ENCODE peak calls at places on chromosomes 12 and 14, in four cellular contexts. One of them, this sample, is unnamed.

GRCh38 chr12:12474471-12474928 is 88.2 kb downstream of the DUSP16 start:
- DNase-seq in HepG2: no peak
- DNase-seq in WTC11: no peak
- DNase-seq in K562: peak; percentile 8
- DNase-seq in this sample: no peak

GRCh38 chr14:77212933-77213656 is 31.5 kb downstream of the TMEM63C start:
- DNase-seq in HepG2: peak; percentile 13
- DNase-seq in WTC11: peak; percentile 87
- DNase-seq in K562: peak; percentile 51
- DNase-seq in this sample: peak; percentile 82

GRCh38 chr12:52659395-52659794 is 7.4 kb upstream of the KRT2 start:
- DNase-seq in HepG2: no peak
- DNase-seq in WTC11: no peak
- DNase-seq in K562: no peak
- DNase-seq in this sample: no peak

GRCh38 chr12:72273499-72273837 is 1.3 kb downstream of the TRHDE start:
- DNase-seq in HepG2: no peak
- DNase-seq in WTC11: peak; percentile 14
- DNase-seq in K562: no peak
- DNase-seq in this sample: no peak

GRCh38 chr12:9750276-9751203 is 10.2 kb downstream of the CD69 start:
- DNase-seq in HepG2: peak; percentile 47
- DNase-seq in WTC11: no peak
- DNase-seq in K562: peak; percentile 66
- DNase-seq in this sample: peak; percentile 67

GRCh38 chr14:21078726-21079125 is 8.6 kb downstream of the ARHGEF40 start:
- DNase-seq in HepG2: no peak
- DNase-seq in WTC11: no peak
- DNase-seq in K562: no peak
- DNase-seq in this sample: no peak

GRCh38 chr14:77615231-77616132 is 955 bp downstream of the SPTLC2 start:
- DNase-seq in HepG2: no peak
- DNase-seq in WTC11: no peak
- DNase-seq in K562: peak; percentile 7
- DNase-seq in this sample: peak; percentile 43

GRCh38 chr14:96920023-96920422 is 122.8 kb downstream of the VRK1 start:
- DNase-seq in HepG2: no peak
- DNase-seq in WTC11: no peak
- DNase-seq in K562: no peak
- DNase-seq in this sample: no peak

GRCh38 chr12:3421599-3421998 is 69.4 kb upstream of the PRMT8 start:
- DNase-seq in HepG2: no peak
- DNase-seq in WTC11: no peak
- DNase-seq in K562: no peak
- DNase-seq in this sample: no peak

GRCh38 chr12:49959570-49960473 is 1.9 kb upstream of the AQP5 start:
- DNase-seq in HepG2: no peak
- DNase-seq in WTC11: peak; percentile 61
- DNase-seq in K562: no peak
- DNase-seq in this sample: no peak

GRCh38 chr14:100592461-100592871 is 5.2 kb upstream of the BEGAIN start:
- DNase-seq in HepG2: no peak
- DNase-seq in WTC11: peak; percentile 4
- DNase-seq in K562: no peak
- DNase-seq in this sample: no peak

GRCh38 chr12:131076791-131077747 is 123.4 kb downstream of the ADGRD1 start:
- DNase-seq in HepG2: no peak
- DNase-seq in WTC11: no peak
- DNase-seq in K562: no peak
- DNase-seq in this sample: peak; percentile 61

GRCh38 chr14:51726166-51726899 is 74.6 kb downstream of the FRMD6 start:
- DNase-seq in HepG2: no peak
- DNase-seq in WTC11: no peak
- DNase-seq in K562: no peak
- DNase-seq in this sample: no peak

GRCh38 chr12:94172973-94173372 is 24.6 kb downstream of the PLXNC1 start:
- DNase-seq in HepG2: peak; percentile 94
- DNase-seq in WTC11: no peak
- DNase-seq in K562: no peak
- DNase-seq in this sample: no peak

GRCh38 chr12:103470664-103471063 is 25.1 kb downstream of the C12orf42 start:
- DNase-seq in HepG2: no peak
- DNase-seq in WTC11: no peak
- DNase-seq in K562: no peak
- DNase-seq in this sample: no peak

GRCh38 chr14:34460841-34461240 is 1.2 kb downstream of the SPTSSA start:
- DNase-seq in HepG2: peak; percentile 73
- DNase-seq in WTC11: no peak
- DNase-seq in K562: no peak
- DNase-seq in this sample: no peak

GRCh38 chr14:22423958-22424357 is 165.1 kb downstream of the DAD1 start:
- DNase-seq in HepG2: no peak
- DNase-seq in WTC11: no peak
- DNase-seq in K562: no peak
- DNase-seq in this sample: no peak

GRCh38 chr14:40318211-40318719 is 886.0 kb upstream of the FBXO33 start:
- DNase-seq in HepG2: no peak
- DNase-seq in WTC11: no peak
- DNase-seq in K562: no peak
- DNase-seq in this sample: no peak

DNA sequence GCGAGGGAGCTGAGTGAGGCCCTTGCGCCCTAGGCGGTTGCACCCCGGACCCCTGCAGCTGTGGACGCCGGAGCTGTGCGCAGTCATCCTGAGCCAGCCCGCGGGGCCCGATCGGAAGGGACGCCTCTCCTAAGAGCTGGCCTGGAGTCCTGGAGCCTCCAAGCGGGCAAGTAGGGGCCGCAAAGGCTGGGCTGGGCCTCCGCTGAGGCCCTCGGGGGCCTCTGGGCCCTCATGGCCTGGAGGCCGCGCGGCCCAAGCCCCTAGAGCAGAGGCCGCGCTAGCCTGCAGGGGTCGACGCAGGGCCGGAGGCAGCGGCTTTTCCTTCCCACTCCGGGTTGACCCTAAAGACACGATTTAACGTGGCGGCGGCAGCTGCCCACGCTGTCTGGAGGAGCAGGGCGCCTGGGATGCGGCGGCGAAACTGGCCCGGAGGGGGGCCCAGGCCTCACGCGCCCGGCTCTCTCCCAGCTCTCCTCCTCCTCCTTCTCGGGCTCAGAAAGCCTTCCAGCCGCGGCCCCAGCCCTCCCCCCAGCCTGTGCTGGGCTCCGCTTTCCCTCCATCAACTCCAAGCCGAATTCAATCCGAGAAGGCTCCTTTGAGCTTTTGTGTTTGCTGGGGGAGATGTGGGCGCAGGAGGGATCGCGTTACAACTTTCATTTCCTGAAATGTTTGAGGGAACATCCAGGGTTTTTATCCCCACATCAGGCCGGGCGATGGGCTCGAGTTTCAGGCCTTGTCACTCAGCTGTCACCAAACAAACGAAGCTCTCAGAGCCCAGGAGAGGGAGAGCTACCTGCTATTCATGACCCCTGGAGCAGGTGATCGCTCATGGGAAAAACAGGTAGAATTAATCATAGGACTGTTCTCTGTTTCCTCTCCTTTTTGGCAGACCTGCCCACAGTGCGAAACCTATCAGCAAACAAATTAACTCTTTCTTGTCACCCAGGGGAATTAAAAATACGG is 11.5 kb downstream of the SIX1 start:
- DNase-seq in HepG2: no peak
- DNase-seq in WTC11: peak; percentile 59
- DNase-seq in K562: no peak
- DNase-seq in this sample: peak; percentile 67
- TF ChIP-seq FOXJ3 in HepG2: no peak
- TF ChIP-seq FOXJ3 in WTC11: no peak
- TF ChIP-seq FOXJ3 in K562: no peak
- TF ChIP-seq FOXJ3 in this sample: no peak

GRCh38 chr14:99189201-99189801 is 82.7 kb downstream of the BCL11B start:
- DNase-seq in HepG2: no peak
- DNase-seq in WTC11: no peak
- DNase-seq in K562: no peak
- DNase-seq in this sample: no peak

GRCh38 chr14:99187858-99188257 is 84.1 kb downstream of the BCL11B start:
- DNase-seq in HepG2: no peak
- DNase-seq in WTC11: no peak
- DNase-seq in K562: no peak
- DNase-seq in this sample: no peak

GRCh38 chr14:99190696-99191662 is 81.0 kb downstream of the BCL11B start:
- DNase-seq in HepG2: no peak
- DNase-seq in WTC11: no peak
- DNase-seq in K562: no peak
- DNase-seq in this sample: no peak

GRCh38 chr14:99186956-99187690 is 84.9 kb downstream of the BCL11B start:
- DNase-seq in HepG2: no peak
- DNase-seq in WTC11: no peak
- DNase-seq in K562: no peak
- DNase-seq in this sample: no peak

DNA sequence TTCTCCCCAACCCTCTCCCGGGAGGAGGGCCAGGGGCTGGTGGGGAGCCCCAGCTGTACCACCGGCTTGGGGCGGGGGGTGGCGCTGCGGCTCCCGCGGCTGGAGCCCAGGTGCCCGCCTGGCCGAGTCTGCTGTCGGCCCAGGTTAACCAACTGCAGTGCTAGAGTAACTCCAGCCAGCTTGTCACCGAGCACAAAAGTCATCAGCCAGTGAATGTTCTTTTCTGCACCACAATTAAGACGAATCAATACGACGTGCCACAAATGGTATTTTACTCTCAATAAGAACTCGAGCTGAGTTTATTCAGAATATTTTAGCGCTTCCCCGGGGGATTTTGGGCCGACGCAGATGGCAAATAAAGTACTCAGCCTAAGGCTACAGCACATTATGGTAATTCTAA is 83.3 kb downstream of the BCL11B start:
- DNase-seq in HepG2: no peak
- DNase-seq in WTC11: peak; percentile 73
- DNase-seq in K562: peak; percentile 12
- DNase-seq in this sample: peak; percentile 49
- TF ChIP-seq FOXJ3 in HepG2: no peak
- TF ChIP-seq FOXJ3 in WTC11: no peak
- TF ChIP-seq FOXJ3 in K562: no peak
- TF ChIP-seq FOXJ3 in this sample: no peak

DNA sequence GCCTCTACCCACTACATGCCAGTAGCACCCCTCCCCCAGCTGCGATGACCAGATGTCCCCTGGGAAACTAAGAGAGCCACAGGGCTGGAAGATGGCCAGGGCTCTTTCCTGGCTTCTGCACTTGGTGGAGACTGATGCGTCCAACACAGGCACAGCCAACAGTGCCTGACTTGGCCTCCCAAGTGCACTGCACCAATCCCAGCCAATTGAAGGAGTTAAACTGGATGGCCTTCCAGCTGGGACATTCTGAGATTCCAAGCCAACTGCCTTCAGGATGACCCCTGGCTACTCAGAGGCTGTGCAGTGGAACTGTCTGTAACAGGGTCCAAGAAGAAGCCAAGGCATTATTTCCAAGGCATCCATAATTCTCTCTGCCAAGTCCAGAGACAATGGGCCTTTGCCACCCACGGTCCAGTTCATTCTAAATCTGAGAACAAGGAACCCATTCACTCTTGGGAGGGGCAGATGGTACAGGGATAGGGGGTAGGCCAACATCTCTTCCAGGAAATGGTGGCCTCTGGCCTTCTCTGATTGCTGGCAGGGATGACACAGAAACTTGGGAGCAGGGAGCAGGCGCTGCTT is 35.2 kb downstream of the PRIMA1 start:
- DNase-seq in HepG2: no peak
- DNase-seq in WTC11: no peak
- DNase-seq in K562: no peak
- DNase-seq in this sample: peak; percentile 42
- TF ChIP-seq FOXJ3 in HepG2: no peak
- TF ChIP-seq FOXJ3 in WTC11: no peak
- TF ChIP-seq FOXJ3 in K562: no peak
- TF ChIP-seq FOXJ3 in this sample: no peak

GRCh38 chr12:2283910-2284309 is 231.1 kb downstream of the CACNA1C start:
- DNase-seq in HepG2: no peak
- DNase-seq in WTC11: no peak
- DNase-seq in K562: no peak
- DNase-seq in this sample: no peak
- TF ChIP-seq FOXJ3 in HepG2: no peak
- TF ChIP-seq FOXJ3 in WTC11: no peak
- TF ChIP-seq FOXJ3 in K562: no peak
- TF ChIP-seq FOXJ3 in this sample: no peak

GRCh38 chr14:94113490-94113889 is 3.0 kb downstream of the IFI27 start:
- DNase-seq in HepG2: no peak
- DNase-seq in WTC11: no peak
- DNase-seq in K562: no peak
- DNase-seq in this sample: peak; percentile 64
- TF ChIP-seq FOXJ3 in HepG2: no peak
- TF ChIP-seq FOXJ3 in WTC11: no peak
- TF ChIP-seq FOXJ3 in K562: no peak
- TF ChIP-seq FOXJ3 in this sample: no peak

GRCh38 chr12:90112668-90113067 is 404.0 kb upstream of the ATP2B1 start:
- DNase-seq in HepG2: no peak
- DNase-seq in WTC11: no peak
- DNase-seq in K562: no peak
- DNase-seq in this sample: no peak

GRCh38 chr12:90106568-90106967 is 397.9 kb upstream of the ATP2B1 start:
- DNase-seq in HepG2: no peak
- DNase-seq in WTC11: no peak
- DNase-seq in K562: no peak
- DNase-seq in this sample: no peak

GRCh38 chr12:90111646-90112565 is 403.3 kb upstream of the ATP2B1 start:
- DNase-seq in HepG2: no peak
- DNase-seq in WTC11: no peak
- DNase-seq in K562: no peak
- DNase-seq in this sample: no peak
- TF ChIP-seq FOXJ3 in HepG2: no peak
- TF ChIP-seq FOXJ3 in WTC11: no peak
- TF ChIP-seq FOXJ3 in K562: no peak
- TF ChIP-seq FOXJ3 in this sample: no peak

GRCh38 chr12:30862486-30862885 is 64.1 kb upstream of the TSPAN11 start:
- DNase-seq in HepG2: no peak
- DNase-seq in WTC11: no peak
- DNase-seq in K562: no peak
- DNase-seq in this sample: peak; percentile 22
- TF ChIP-seq FOXJ3 in HepG2: no peak
- TF ChIP-seq FOXJ3 in WTC11: no peak
- TF ChIP-seq FOXJ3 in K562: no peak
- TF ChIP-seq FOXJ3 in this sample: no peak

This sample was measured in SK-N-SH.